ENCODE peak calls at places on chromosomes 6 and 20, in seven cellular contexts. One of them, this sample, is unnamed.

GRCh38 chr20:54017846-54018245 is 52.5 kb downstream of the BCAS1 start:
- DNase-seq in NCI-H146: no peak
- DNase-seq in stimulated activated CD4-positive, alpha-beta T cell treated with anti-CD3 and anti-CD28 coated beads, TNF-alpha, amount 100 ng/mL, for 24 hours: no peak
- DNase-seq in heart left ventricle: no peak
- DNase-seq in activated gamma-delta T cell treated with anti-CD3 and anti-CD28 coated beads, Interleukin-2, amount 50 U/mL, for 16 hours: no peak
- DNase-seq in stimulated activated CD8-positive, alpha-beta memory T cell treated with anti-CD3 and anti-CD28 coated beads, Interleukin-7, amount 100 ng/mL, for 1 hour: no peak
- DNase-seq in mammary epithelial cell: no peak
- DNase-seq in this sample: peak

GRCh38 chr6:30752164-30752927 is 8.0 kb upstream of the IER3 start:
- DNase-seq in NCI-H146: no peak
- DNase-seq in stimulated activated CD4-positive, alpha-beta T cell treated with anti-CD3 and anti-CD28 coated beads, TNF-alpha, amount 100 ng/mL, for 24 hours: no peak
- DNase-seq in heart left ventricle: peak
- DNase-seq in activated gamma-delta T cell treated with anti-CD3 and anti-CD28 coated beads, Interleukin-2, amount 50 U/mL, for 16 hours: no peak
- DNase-seq in stimulated activated CD8-positive, alpha-beta memory T cell treated with anti-CD3 and anti-CD28 coated beads, Interleukin-7, amount 100 ng/mL, for 1 hour: no peak
- DNase-seq in mammary epithelial cell: peak
- DNase-seq in this sample: no peak

GRCh38 chr6:21005816-21006553 is 471.7 kb downstream of the CDKAL1 start:
- DNase-seq in NCI-H146: no peak
- DNase-seq in stimulated activated CD4-positive, alpha-beta T cell treated with anti-CD3 and anti-CD28 coated beads, TNF-alpha, amount 100 ng/mL, for 24 hours: no peak
- DNase-seq in heart left ventricle: no peak
- DNase-seq in activated gamma-delta T cell treated with anti-CD3 and anti-CD28 coated beads, Interleukin-2, amount 50 U/mL, for 16 hours: no peak
- DNase-seq in stimulated activated CD8-positive, alpha-beta memory T cell treated with anti-CD3 and anti-CD28 coated beads, Interleukin-7, amount 100 ng/mL, for 1 hour: no peak
- DNase-seq in mammary epithelial cell: peak
- DNase-seq in this sample: no peak

GRCh38 chr6:52511163-52511562 is 65.7 kb downstream of the TRAM2 start:
- DNase-seq in NCI-H146: no peak
- DNase-seq in stimulated activated CD4-positive, alpha-beta T cell treated with anti-CD3 and anti-CD28 coated beads, TNF-alpha, amount 100 ng/mL, for 24 hours: no peak
- DNase-seq in heart left ventricle: no peak
- DNase-seq in activated gamma-delta T cell treated with anti-CD3 and anti-CD28 coated beads, Interleukin-2, amount 50 U/mL, for 16 hours: no peak
- DNase-seq in stimulated activated CD8-positive, alpha-beta memory T cell treated with anti-CD3 and anti-CD28 coated beads, Interleukin-7, amount 100 ng/mL, for 1 hour: no peak
- DNase-seq in mammary epithelial cell: no peak
- DNase-seq in this sample: no peak

GRCh38 chr20:22248052-22248667 is 336.2 kb downstream of the FOXA2 start:
- DNase-seq in NCI-H146: no peak
- DNase-seq in stimulated activated CD4-positive, alpha-beta T cell treated with anti-CD3 and anti-CD28 coated beads, TNF-alpha, amount 100 ng/mL, for 24 hours: no peak
- DNase-seq in heart left ventricle: no peak
- DNase-seq in activated gamma-delta T cell treated with anti-CD3 and anti-CD28 coated beads, Interleukin-2, amount 50 U/mL, for 16 hours: no peak
- DNase-seq in stimulated activated CD8-positive, alpha-beta memory T cell treated with anti-CD3 and anti-CD28 coated beads, Interleukin-7, amount 100 ng/mL, for 1 hour: no peak
- DNase-seq in mammary epithelial cell: no peak
- DNase-seq in this sample: no peak

GRCh38 chr6:148455674-148456559 is 113.3 kb downstream of the SASH1 start:
- DNase-seq in NCI-H146: peak
- DNase-seq in stimulated activated CD4-positive, alpha-beta T cell treated with anti-CD3 and anti-CD28 coated beads, TNF-alpha, amount 100 ng/mL, for 24 hours: no peak
- DNase-seq in heart left ventricle: no peak
- DNase-seq in activated gamma-delta T cell treated with anti-CD3 and anti-CD28 coated beads, Interleukin-2, amount 50 U/mL, for 16 hours: no peak
- DNase-seq in stimulated activated CD8-positive, alpha-beta memory T cell treated with anti-CD3 and anti-CD28 coated beads, Interleukin-7, amount 100 ng/mL, for 1 hour: no peak
- DNase-seq in mammary epithelial cell: no peak
- DNase-seq in this sample: no peak

GRCh38 chr6:27547157-27548075 is 74.5 kb upstream of the ZNF184 start:
- DNase-seq in NCI-H146: peak
- DNase-seq in stimulated activated CD4-positive, alpha-beta T cell treated with anti-CD3 and anti-CD28 coated beads, TNF-alpha, amount 100 ng/mL, for 24 hours: no peak
- DNase-seq in heart left ventricle: no peak
- DNase-seq in activated gamma-delta T cell treated with anti-CD3 and anti-CD28 coated beads, Interleukin-2, amount 50 U/mL, for 16 hours: no peak
- DNase-seq in stimulated activated CD8-positive, alpha-beta memory T cell treated with anti-CD3 and anti-CD28 coated beads, Interleukin-7, amount 100 ng/mL, for 1 hour: no peak
- DNase-seq in mammary epithelial cell: peak
- DNase-seq in this sample: no peak

GRCh38 chr6:166490671-166491500 is 95.6 kb downstream of the RAMACL start:
- DNase-seq in NCI-H146: peak
- DNase-seq in stimulated activated CD4-positive, alpha-beta T cell treated with anti-CD3 and anti-CD28 coated beads, TNF-alpha, amount 100 ng/mL, for 24 hours: no peak
- DNase-seq in heart left ventricle: no peak
- DNase-seq in activated gamma-delta T cell treated with anti-CD3 and anti-CD28 coated beads, Interleukin-2, amount 50 U/mL, for 16 hours: no peak
- DNase-seq in stimulated activated CD8-positive, alpha-beta memory T cell treated with anti-CD3 and anti-CD28 coated beads, Interleukin-7, amount 100 ng/mL, for 1 hour: no peak
- DNase-seq in mammary epithelial cell: no peak
- DNase-seq in this sample: no peak

GRCh38 chr6:87066449-87067288 is 28.2 kb downstream of the CGA start:
- DNase-seq in NCI-H146: peak
- DNase-seq in stimulated activated CD4-positive, alpha-beta T cell treated with anti-CD3 and anti-CD28 coated beads, TNF-alpha, amount 100 ng/mL, for 24 hours: peak
- DNase-seq in heart left ventricle: peak
- DNase-seq in activated gamma-delta T cell treated with anti-CD3 and anti-CD28 coated beads, Interleukin-2, amount 50 U/mL, for 16 hours: no peak
- DNase-seq in stimulated activated CD8-positive, alpha-beta memory T cell treated with anti-CD3 and anti-CD28 coated beads, Interleukin-7, amount 100 ng/mL, for 1 hour: no peak
- DNase-seq in mammary epithelial cell: peak
- DNase-seq in this sample: no peak

GRCh38 chr6:2790588-2790987 is 25.4 kb downstream of the WRNIP1 start:
- DNase-seq in NCI-H146: no peak
- DNase-seq in stimulated activated CD4-positive, alpha-beta T cell treated with anti-CD3 and anti-CD28 coated beads, TNF-alpha, amount 100 ng/mL, for 24 hours: no peak
- DNase-seq in heart left ventricle: no peak
- DNase-seq in activated gamma-delta T cell treated with anti-CD3 and anti-CD28 coated beads, Interleukin-2, amount 50 U/mL, for 16 hours: no peak
- DNase-seq in stimulated activated CD8-positive, alpha-beta memory T cell treated with anti-CD3 and anti-CD28 coated beads, Interleukin-7, amount 100 ng/mL, for 1 hour: no peak
- DNase-seq in mammary epithelial cell: no peak
- DNase-seq in this sample: no peak

GRCh38 chr6:44650947-44651346 is 263.4 kb downstream of the CDC5L start:
- DNase-seq in NCI-H146: no peak
- DNase-seq in stimulated activated CD4-positive, alpha-beta T cell treated with anti-CD3 and anti-CD28 coated beads, TNF-alpha, amount 100 ng/mL, for 24 hours: no peak
- DNase-seq in heart left ventricle: no peak
- DNase-seq in activated gamma-delta T cell treated with anti-CD3 and anti-CD28 coated beads, Interleukin-2, amount 50 U/mL, for 16 hours: no peak
- DNase-seq in stimulated activated CD8-positive, alpha-beta memory T cell treated with anti-CD3 and anti-CD28 coated beads, Interleukin-7, amount 100 ng/mL, for 1 hour: no peak
- DNase-seq in mammary epithelial cell: peak
- DNase-seq in this sample: no peak

GRCh38 chr6:34961574-34961973 is 72.5 kb downstream of the ANKS1A start:
- DNase-seq in NCI-H146: no peak
- DNase-seq in stimulated activated CD4-positive, alpha-beta T cell treated with anti-CD3 and anti-CD28 coated beads, TNF-alpha, amount 100 ng/mL, for 24 hours: no peak
- DNase-seq in heart left ventricle: no peak
- DNase-seq in activated gamma-delta T cell treated with anti-CD3 and anti-CD28 coated beads, Interleukin-2, amount 50 U/mL, for 16 hours: no peak
- DNase-seq in stimulated activated CD8-positive, alpha-beta memory T cell treated with anti-CD3 and anti-CD28 coated beads, Interleukin-7, amount 100 ng/mL, for 1 hour: no peak
- DNase-seq in mammary epithelial cell: no peak
- DNase-seq in this sample: no peak

This sample was measured in GM12892.